ENCODE peak calls at places on chromosomes 16 and 17, in eight cellular contexts. O, N, Z, F, B, X, G and M are unnamed samples.

GRCh38 chr16:24771132-24771778 is 41.8 kb downstream of the TNRC6A start:
- DNase-seq in O (peak; percentile 33), Z (no peak), N (no peak), B (no peak), F (no peak), X (no peak), G (peak; percentile 30), M (no peak)

GRCh38 chr16:81973737-81974136 is 37.5 kb downstream of the SDR42E1 start:
- DNase-seq in O (no peak), Z (no peak), F (no peak), G (no peak), X (no peak), B (no peak), N (no peak), M (no peak)

GRCh38 chr17:38554430-38555350 is 51.1 kb downstream of the SRCIN1 start:
- DNase-seq in B (no peak), N (no peak), O (no peak), Z (no peak), X (no peak), F (no peak), G (peak; percentile 69), M (no peak)

GRCh38 chr16:15648135-15648730 is 1.8 kb upstream of the NDE1 start:
- DNase-seq in G (no peak), Z (no peak), F (no peak), O (peak; percentile 29), B (no peak), X (no peak), N (no peak), M (no peak)

GRCh38 chr16:84931506-84931905 is 79.8 kb downstream of the ZDHHC7 start:
- DNase-seq in G (no peak), B (no peak), F (no peak), O (no peak), N (no peak), Z (no peak), X (no peak), M (no peak)

GRCh38 chr16:88430185-88430523 is 22.9 kb upstream of the ZFPM1 start:
- DNase-seq in B (no peak), O (no peak), X (no peak), Z (no peak), G (no peak), N (no peak), F (no peak), M (no peak)

GRCh38 chr16:85675528-85675927 is 13.2 kb downstream of the GINS2 start:
- DNase-seq in F (no peak), G (peak; percentile 55), Z (no peak), B (no peak), X (no peak), O (peak; percentile 31), N (no peak), M (no peak)

GRCh38 chr16:72493681-72494415 is 321.9 kb upstream of the PMFBP1 start:
- DNase-seq in F (no peak), G (peak; percentile 47), N (no peak), O (peak; percentile 63), Z (no peak), X (no peak), B (no peak), M (no peak)

GRCh38 chr17:7557825-7558543 is 566 bp upstream of the TNFSF13 start:
- DNase-seq in B (peak; percentile 95), X (peak; percentile 87), N (peak; percentile 82), G (peak; percentile 94), F (peak; percentile 99), O (peak; percentile 84), Z (peak; percentile 96), M (no peak)

GRCh38 chr17:5325851-5326250 is 43.8 kb downstream of the RABEP1 start:
- DNase-seq in X (no peak), B (no peak), F (no peak), Z (no peak), O (no peak), N (no peak), G (no peak), M (no peak)

GRCh38 chr16:66858740-66859396 is 14.7 kb downstream of the CA7 start:
- DNase-seq in Z (peak; percentile 71), G (peak; percentile 68), F (peak; percentile 86), X (peak; percentile 74), N (peak; percentile 19), O (peak; percentile 50), B (no peak), M (no peak)

GRCh38 chr16:84673561-84673960 is 25.2 kb downstream of the KLHL36 start:
- DNase-seq in X (no peak), F (no peak), O (no peak), G (no peak), N (no peak), B (no peak), Z (no peak), M (no peak)

GRCh38 chr16:74842413-74842812 is 67.8 kb upstream of the FA2H start:
- DNase-seq in X (no peak), F (no peak), N (peak; percentile 19), Z (no peak), G (no peak), B (no peak), O (no peak), M (no peak)

GRCh38 chr16:67966549-67967182 is 1.8 kb downstream of the SLC12A4 start:
- DNase-seq in B (no peak), X (peak; percentile 53), Z (no peak), N (no peak), F (peak; percentile 78), G (peak; percentile 33), O (peak; percentile 68), M (no peak)
- H3K4me3 ChIP-seq in B (no peak overlapping the region), X (peak overlapping the region; percentile 100), Z (peak overlapping the region; percentile 94), N (peak overlapping the region; percentile 79), F (peak overlapping the region; percentile 92), G (no peak overlapping the region), O (peak overlapping the region; percentile 99), M (no peak overlapping the region)

GRCh38 chr17:76897023-76897422 is 28.8 kb downstream of the MGAT5B start:
- DNase-seq in N (no peak), X (no peak), O (no peak), B (no peak), Z (no peak), G (no peak), F (no peak), M (no peak)

GRCh38 chr17:76892329-76892728 is 24.1 kb downstream of the MGAT5B start:
- DNase-seq in G (no peak), N (no peak), O (no peak), F (no peak), B (no peak), X (no peak), Z (no peak), M (no peak)

GRCh38 chr17:76893623-76894358 is 25.6 kb downstream of the MGAT5B start:
- DNase-seq in O (no peak), Z (no peak), F (no peak), N (no peak), B (no peak), X (no peak), G (no peak), M (no peak)

GRCh38 chr17:76899414-76899813 is 31.2 kb downstream of the MGAT5B start:
- DNase-seq in O (no peak), G (no peak), B (no peak), F (no peak), Z (no peak), N (no peak), X (no peak), M (no peak)

DNA sequence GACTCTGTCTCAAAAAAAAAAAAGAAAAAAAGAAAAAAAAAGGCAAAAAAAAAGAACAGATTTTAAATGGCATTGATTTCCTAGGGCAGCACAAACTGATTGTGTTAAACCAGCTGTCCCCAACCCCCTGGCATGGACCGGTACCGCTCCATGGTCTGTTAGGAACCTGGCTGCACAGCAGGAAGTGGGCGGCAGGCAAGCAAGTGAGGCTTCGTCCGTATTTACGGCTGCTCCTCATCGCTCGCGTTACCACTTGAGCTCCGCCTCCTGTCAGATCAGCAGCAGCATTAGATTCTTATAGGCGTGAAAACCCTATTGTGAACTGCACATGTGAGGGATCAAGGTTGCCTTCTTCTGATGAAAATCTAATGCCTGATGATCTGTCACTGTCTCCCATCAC is 26.6 kb downstream of the MGAT5B start:
- DNase-seq in Z (no peak), N (no peak), O (no peak), X (no peak), B (no peak), G (no peak), F (no peak), M (no peak)
- H3K4me3 ChIP-seq in Z (no peak overlapping the region), N (no peak overlapping the region), O (no peak overlapping the region), X (no peak overlapping the region), B (no peak overlapping the region), G (no peak overlapping the region), F (no peak overlapping the region), M (no peak overlapping the region)

GRCh38 chr17:74532115-74532514 is 840 bp upstream of the CD300LB start:
- DNase-seq in O (no peak), N (no peak), B (no peak), F (no peak), X (no peak), Z (peak; percentile 80), G (no peak), M (peak; percentile 16)

GRCh38 chr17:74531231-74531761 is at the start of gene CD300LB:
- DNase-seq in B (no peak), X (no peak), G (no peak), O (no peak), N (no peak), Z (peak; percentile 48), F (no peak), M (no peak)

GRCh38 chr17:74529243-74529642 is 2.0 kb downstream of the CD300LB start:
- DNase-seq in F (no peak), G (no peak), Z (peak; percentile 24), X (no peak), N (no peak), O (no peak), B (no peak), M (no peak)

GRCh38 chr17:74528491-74529199 is 2.6 kb downstream of the CD300LB start:
- DNase-seq in F (no peak), O (no peak), X (no peak), G (no peak), Z (peak; percentile 41), N (no peak), B (no peak), M (no peak)

GRCh38 chr17:74530751-74531150 is 524 bp downstream of the CD300LB start:
- DNase-seq in G (no peak), N (no peak), B (no peak), O (no peak), Z (peak; percentile 6), X (no peak), F (no peak), M (no peak)
- H3K4me3 ChIP-seq in G (no peak overlapping the region), N (no peak overlapping the region), B (no peak overlapping the region), O (no peak overlapping the region), Z (no peak overlapping the region), X (no peak overlapping the region), F (no peak overlapping the region), M (no peak overlapping the region)

GRCh38 chr17:78372811-78373210 is 5.6 kb upstream of the PGS1 start:
- DNase-seq in G (no peak), O (no peak), N (no peak), F (no peak), B (no peak), Z (no peak), X (peak; percentile 3), M (no peak)

GRCh38 chr17:78376161-78376560 is 2.3 kb upstream of the PGS1 start:
- DNase-seq in N (no peak), B (no peak), F (no peak), X (no peak), G (no peak), Z (no peak), O (no peak), M (no peak)

GRCh38 chr17:78374189-78374588 is 4.3 kb upstream of the PGS1 start:
- DNase-seq in Z (no peak), G (no peak), F (no peak), B (no peak), N (no peak), X (no peak), O (no peak), M (no peak)

GRCh38 chr17:78375401-78376079 is 2.9 kb upstream of the PGS1 start:
- DNase-seq in G (peak; percentile 96), B (no peak), N (no peak), X (peak; percentile 16), O (peak; percentile 94), F (peak; percentile 88), Z (peak; percentile 75), M (no peak)

GRCh38 chr17:78374631-78375274 is 3.7 kb upstream of the PGS1 start:
- DNase-seq in G (peak; percentile 87), Z (no peak), B (no peak), O (peak; percentile 67), N (no peak), F (peak; percentile 42), X (peak; percentile 0), M (no peak)
- H3K4me3 ChIP-seq in G (no peak overlapping the region), Z (no peak overlapping the region), B (no peak overlapping the region), O (no peak overlapping the region), N (no peak overlapping the region), F (no peak overlapping the region), X (no peak overlapping the region), M (no peak overlapping the region)